ENCODE peak calls at places on chromosomes 6 and 20, in four cellular contexts. One of them, this sample, is unnamed.

GRCh38 chr6:136701011-136701410 is 91.3 kb downstream of the MAP3K5 start:
- DNase-seq in GM12878: no peak
- DNase-seq in K562: no peak
- DNase-seq in HepG2: no peak
- DNase-seq in this sample: no peak

GRCh38 chr20:47588158-47588557 is 86.5 kb downstream of the NCOA3 start:
- DNase-seq in GM12878: no peak
- DNase-seq in K562: no peak
- DNase-seq in HepG2: no peak
- DNase-seq in this sample: no peak

GRCh38 chr6:35297541-35298481 is at the start of gene DEF6:
- DNase-seq in GM12878: peak; percentile 72
- DNase-seq in K562: peak; percentile 97
- DNase-seq in HepG2: peak; percentile 88
- DNase-seq in this sample: peak; percentile 89

GRCh38 chr6:12356983-12357972 is 67.1 kb downstream of the EDN1 start:
- DNase-seq in GM12878: peak; percentile 86
- DNase-seq in K562: no peak
- DNase-seq in HepG2: no peak
- DNase-seq in this sample: no peak

GRCh38 chr6:154247119-154247814 is 109.3 kb downstream of the IPCEF1 start:
- DNase-seq in GM12878: no peak
- DNase-seq in K562: no peak
- DNase-seq in HepG2: no peak
- DNase-seq in this sample: no peak

GRCh38 chr6:144305985-144306384 is 20.9 kb downstream of the UTRN start:
- DNase-seq in GM12878: peak; percentile 30
- DNase-seq in K562: no peak
- DNase-seq in HepG2: no peak
- DNase-seq in this sample: no peak

GRCh38 chr20:49990310-49990720 is 7.5 kb downstream of the SNAI1 start:
- DNase-seq in GM12878: no peak
- DNase-seq in K562: no peak
- DNase-seq in HepG2: no peak
- DNase-seq in this sample: no peak

GRCh38 chr20:57653546-57653900 is 33.3 kb upstream of the ZBP1 start:
- DNase-seq in GM12878: no peak
- DNase-seq in K562: no peak
- DNase-seq in HepG2: no peak
- DNase-seq in this sample: no peak

GRCh38 chr20:10581823-10582222 is 92.0 kb downstream of the JAG1 start:
- DNase-seq in GM12878: no peak
- DNase-seq in K562: no peak
- DNase-seq in HepG2: peak; percentile 56
- DNase-seq in this sample: no peak

GRCh38 chr6:143507358-143508145 is 4.0 kb downstream of the FUCA2 start:
- DNase-seq in GM12878: no peak
- DNase-seq in K562: no peak
- DNase-seq in HepG2: no peak
- DNase-seq in this sample: no peak

GRCh38 chr20:1291191-1291741 is 25.2 kb downstream of the SNPH start:
- DNase-seq in GM12878: no peak
- DNase-seq in K562: no peak
- DNase-seq in HepG2: no peak
- DNase-seq in this sample: no peak

GRCh38 chr6:92864966-92865555 is 554.3 kb downstream of the EPHA7 start:
- DNase-seq in GM12878: no peak
- DNase-seq in K562: no peak
- DNase-seq in HepG2: no peak
- DNase-seq in this sample: no peak

GRCh38 chr6:2165216-2165725 is 80.1 kb downstream of the GMDS start:
- DNase-seq in GM12878: no peak
- DNase-seq in K562: no peak
- DNase-seq in HepG2: no peak
- DNase-seq in this sample: no peak

GRCh38 chr6:85594197-85594930 is 706 bp upstream of the SNX14 start:
- DNase-seq in GM12878: no peak
- DNase-seq in K562: no peak
- DNase-seq in HepG2: no peak
- DNase-seq in this sample: no peak

GRCh38 chr6:141963543-141964295 is 169.0 kb upstream of the GJE1 start:
- DNase-seq in GM12878: no peak
- DNase-seq in K562: no peak
- DNase-seq in HepG2: no peak
- DNase-seq in this sample: no peak

GRCh38 chr6:106746660-106747059 is 117.3 kb downstream of the QRSL1 start:
- DNase-seq in GM12878: no peak
- DNase-seq in K562: no peak
- DNase-seq in HepG2: peak; percentile 40
- DNase-seq in this sample: no peak

GRCh38 chr6:23446394-23447001 is 679.5 kb upstream of the NRSN1 start:
- DNase-seq in GM12878: no peak
- DNase-seq in K562: no peak
- DNase-seq in HepG2: no peak
- DNase-seq in this sample: peak; percentile 12

GRCh38 chr6:109236140-109237081 is 141.1 kb downstream of the CEP57L1 start:
- DNase-seq in GM12878: no peak
- DNase-seq in K562: peak; percentile 92
- DNase-seq in HepG2: peak; percentile 46
- DNase-seq in this sample: no peak

GRCh38 chr6:3869632-3870527 is 20.7 kb downstream of the FAM50B start:
- DNase-seq in GM12878: no peak
- DNase-seq in K562: no peak
- DNase-seq in HepG2: peak; percentile 92
- DNase-seq in this sample: no peak

GRCh38 chr20:4082406-4083102 is 67.2 kb upstream of the RNF24 start:
- DNase-seq in GM12878: peak; percentile 59
- DNase-seq in K562: peak; percentile 93
- DNase-seq in HepG2: peak; percentile 89
- DNase-seq in this sample: no peak

GRCh38 chr6:11374036-11375010 is 141.9 kb upstream of the NEDD9 start:
- DNase-seq in GM12878: peak; percentile 96
- DNase-seq in K562: no peak
- DNase-seq in HepG2: peak; percentile 70
- DNase-seq in this sample: no peak

GRCh38 chr6:129440691-129441090 is 269.3 kb downstream of the ARHGAP18 start:
- DNase-seq in GM12878: no peak
- DNase-seq in K562: peak; percentile 27
- DNase-seq in HepG2: no peak
- DNase-seq in this sample: peak; percentile 57

GRCh38 chr6:150959071-150959637 is 93.7 kb downstream of the MTHFD1L start:
- DNase-seq in GM12878: no peak
- DNase-seq in K562: no peak
- DNase-seq in HepG2: no peak
- DNase-seq in this sample: no peak

GRCh38 chr20:34268851-34269668 is 27.8 kb downstream of the ASIP start:
- DNase-seq in GM12878: no peak
- DNase-seq in K562: no peak
- DNase-seq in HepG2: no peak
- DNase-seq in this sample: no peak

GRCh38 chr6:31270788-31271640 is 878 bp downstream of the HLA-C start:
- DNase-seq in GM12878: no peak
- DNase-seq in K562: no peak
- DNase-seq in HepG2: no peak
- DNase-seq in this sample: peak; percentile 30

GRCh38 chr6:34295721-34296120 is 46.9 kb upstream of the SMIM29 start:
- DNase-seq in GM12878: peak; percentile 95
- DNase-seq in K562: no peak
- DNase-seq in HepG2: no peak
- DNase-seq in this sample: no peak

GRCh38 chr6:170027111-170028043 is 263.5 kb downstream of the DLL1 start:
- DNase-seq in GM12878: no peak
- DNase-seq in K562: no peak
- DNase-seq in HepG2: no peak
- DNase-seq in this sample: no peak

GRCh38 chr20:62366370-62367135 is 559 bp downstream of the LAMA5 start:
- DNase-seq in GM12878: no peak
- DNase-seq in K562: peak; percentile 79
- DNase-seq in HepG2: peak; percentile 61
- DNase-seq in this sample: peak; percentile 58

GRCh38 chr6:2624177-2624576 is 126.5 kb downstream of the MYLK4 start:
- DNase-seq in GM12878: no peak
- DNase-seq in K562: no peak
- DNase-seq in HepG2: no peak
- DNase-seq in this sample: no peak

GRCh38 chr20:48648482-48649051 is 179.2 kb downstream of the PREX1 start:
- DNase-seq in GM12878: no peak
- DNase-seq in K562: no peak
- DNase-seq in HepG2: no peak
- DNase-seq in this sample: no peak

GRCh38 chr6:111076024-111076680 is 11.2 kb upstream of the SLC16A10 start:
- DNase-seq in GM12878: no peak
- DNase-seq in K562: no peak
- DNase-seq in HepG2: no peak
- DNase-seq in this sample: no peak

GRCh38 chr20:8757146-8757545 is 311.7 kb upstream of the PLCB4 start:
- DNase-seq in GM12878: no peak
- DNase-seq in K562: no peak
- DNase-seq in HepG2: no peak
- DNase-seq in this sample: no peak

GRCh38 chr6:151432650-151433049 is 19.3 kb downstream of the RMND1 start:
- DNase-seq in GM12878: no peak
- DNase-seq in K562: no peak
- DNase-seq in HepG2: no peak
- DNase-seq in this sample: no peak

GRCh38 chr6:7050911-7051779 is 56.6 kb upstream of the RREB1 start:
- DNase-seq in GM12878: no peak
- DNase-seq in K562: no peak
- DNase-seq in HepG2: no peak
- DNase-seq in this sample: no peak

GRCh38 chr6:90695316-90695715 is 108.4 kb upstream of the MAP3K7 start:
- DNase-seq in GM12878: no peak
- DNase-seq in K562: no peak
- DNase-seq in HepG2: no peak
- DNase-seq in this sample: no peak
- TF ChIP-seq FOXK2 in GM12878: no peak
- TF ChIP-seq FOXK2 in K562: no peak
- TF ChIP-seq FOXK2 in HepG2: no peak
- TF ChIP-seq FOXK2 in this sample: no peak

GRCh38 chr20:23225407-23226060 is 125.1 kb upstream of the NXT1 start:
- DNase-seq in GM12878: no peak
- DNase-seq in K562: peak; percentile 37
- DNase-seq in HepG2: no peak
- DNase-seq in this sample: no peak
- TF ChIP-seq TARDBP in GM12878: no peak
- TF ChIP-seq TARDBP in K562: no peak
- TF ChIP-seq TARDBP in HepG2: no peak
- TF ChIP-seq TARDBP in this sample: no peak

DNA sequence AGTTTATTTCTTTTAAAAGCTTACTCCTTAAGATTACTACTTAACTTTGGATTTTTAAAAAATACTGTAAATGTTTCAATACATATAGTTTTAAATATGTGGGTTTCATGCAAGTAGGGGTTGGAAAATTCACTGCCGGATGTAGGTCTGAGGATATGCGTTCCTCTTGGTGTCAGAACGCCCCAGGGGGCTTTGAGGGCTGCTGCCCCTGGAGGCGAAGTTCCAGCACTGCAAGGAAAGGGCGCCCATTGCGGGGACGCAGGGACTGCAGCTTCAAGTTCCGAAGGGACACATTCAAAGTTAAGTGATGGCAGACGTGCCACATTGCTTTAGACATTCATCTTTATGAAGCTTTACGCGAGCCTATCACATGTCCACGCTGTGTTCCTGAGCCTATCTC is 152.9 kb downstream of the SOD2 start:
- DNase-seq in GM12878: no peak
- DNase-seq in K562: peak; percentile 60
- DNase-seq in HepG2: peak; percentile 36
- DNase-seq in this sample: peak; percentile 80
- TF ChIP-seq FOXK2 in GM12878: no peak
- TF ChIP-seq FOXK2 in K562: no peak
- TF ChIP-seq FOXK2 in HepG2: no peak
- TF ChIP-seq FOXK2 in this sample: no peak

DNA sequence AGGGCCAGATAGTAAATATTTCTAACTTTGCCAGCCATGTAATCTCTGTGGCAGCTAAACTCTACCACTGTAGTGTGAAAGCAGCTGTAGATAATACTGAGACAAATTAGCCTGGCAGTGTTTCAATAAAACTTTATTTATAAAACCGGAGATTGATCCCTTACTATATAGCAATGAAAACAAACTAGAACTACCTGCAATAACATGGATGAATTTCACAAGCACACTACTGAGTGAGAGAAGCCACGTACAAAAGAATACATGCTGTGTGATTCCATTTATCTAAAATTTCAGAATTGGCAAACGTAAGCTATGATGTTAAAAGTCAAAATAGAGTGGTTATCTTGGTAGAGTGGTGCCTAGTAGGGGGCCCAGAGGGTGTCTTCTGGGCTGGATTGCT is 198.7 kb upstream of the SGK1 start:
- DNase-seq in GM12878: no peak
- DNase-seq in K562: no peak
- DNase-seq in HepG2: no peak
- DNase-seq in this sample: no peak
- TF ChIP-seq TARDBP in GM12878: no peak
- TF ChIP-seq TARDBP in K562: no peak
- TF ChIP-seq TARDBP in HepG2: no peak
- TF ChIP-seq TARDBP in this sample: no peak

GRCh38 chr6:45927421-45928234 is 88.0 kb downstream of the CLIC5 start:
- DNase-seq in GM12878: no peak
- DNase-seq in K562: no peak
- DNase-seq in HepG2: no peak
- DNase-seq in this sample: no peak

GRCh38 chr6:45931254-45931653 is 84.4 kb downstream of the CLIC5 start:
- DNase-seq in GM12878: no peak
- DNase-seq in K562: no peak
- DNase-seq in HepG2: no peak
- DNase-seq in this sample: no peak

GRCh38 chr6:45928721-45929305 is 86.8 kb downstream of the CLIC5 start:
- DNase-seq in GM12878: no peak
- DNase-seq in K562: no peak
- DNase-seq in HepG2: no peak
- DNase-seq in this sample: no peak

GRCh38 chr6:45929421-45930361 is 86.0 kb downstream of the CLIC5 start:
- DNase-seq in GM12878: no peak
- DNase-seq in K562: no peak
- DNase-seq in HepG2: no peak
- DNase-seq in this sample: no peak

GRCh38 chr6:45930419-45931059 is 85.1 kb downstream of the CLIC5 start:
- DNase-seq in GM12878: no peak
- DNase-seq in K562: peak; percentile 73
- DNase-seq in HepG2: peak; percentile 47
- DNase-seq in this sample: peak; percentile 74
- TF ChIP-seq FOXK2 in GM12878: no peak
- TF ChIP-seq FOXK2 in K562: no peak
- TF ChIP-seq FOXK2 in HepG2: no peak
- TF ChIP-seq FOXK2 in this sample: no peak

This sample was measured in HEK293T.